ENCODE peak calls at places on chromosome 4, in five cellular contexts. O is upper lobe of right lung, H is colonic mucosa, Y is heart left ventricle, Z is GM12878. F is an unnamed sample.

GRCh38 chr4:186845137-186845842 is 121.6 kb upstream of the FAT1 start:
- DNase-seq in O (no peak), H (peak; percentile 46), Y (peak; percentile 11), Z (no peak), F (no peak)

GRCh38 chr4:176988226-176988625 is 195.5 kb upstream of the VEGFC start:
- DNase-seq in O (no peak), H (no peak), Y (no peak), Z (no peak), F (no peak)

GRCh38 chr4:10509733-10510132 is 52.5 kb upstream of the ZNF518B start:
- DNase-seq in O (no peak), H (no peak), Y (no peak), Z (no peak), F (no peak)

GRCh38 chr4:142128529-142128928 is 492.1 kb downstream of the IL15 start:
- DNase-seq in O (no peak), H (no peak), Y (peak; percentile 25), Z (no peak), F (no peak)

GRCh38 chr4:187541666-187542065 is 453.9 kb upstream of the ZFP42 start:
- DNase-seq in O (no peak), H (no peak), Y (no peak), Z (no peak), F (no peak)

GRCh38 chr4:89906787-89907521 is 12.3 kb downstream of the MMRN1 start:
- DNase-seq in O (no peak), H (no peak), Y (no peak), Z (no peak), F (no peak)

GRCh38 chr4:182975806-182976205 is 58.6 kb upstream of the DCTD start:
- DNase-seq in O (no peak), H (no peak), Y (no peak), Z (peak; percentile 57), F (peak; percentile 66)

GRCh38 chr4:61540944-61541343 is 340.8 kb downstream of the ADGRL3 start:
- DNase-seq in O (no peak), H (peak; percentile 83), Y (no peak), Z (no peak), F (no peak)

GRCh38 chr4:164423819-164424218 is 330.1 kb upstream of the SMIM31 start:
- DNase-seq in O (no peak), H (no peak), Y (no peak), Z (no peak), F (no peak)

GRCh38 chr4:168569066-168569908 is 72.4 kb downstream of the PALLD start:
- DNase-seq in O (no peak), H (peak; percentile 57), Y (peak; percentile 41), Z (no peak), F (no peak)

GRCh38 chr4:183658362-183659028 is 490 bp downstream of the RWDD4 start:
- DNase-seq in O (peak; percentile 74), H (peak; percentile 33), Y (peak; percentile 8), Z (no peak), F (peak; percentile 27)

GRCh38 chr4:97016186-97016945 is 1126.9 kb downstream of the STPG2 start:
- DNase-seq in O (no peak), H (no peak), Y (no peak), Z (no peak), F (no peak)

GRCh38 chr4:150588341-150588740 is 6.4 kb downstream of the MAB21L2 start:
- DNase-seq in O (no peak), H (no peak), Y (no peak), Z (no peak), F (no peak)

GRCh38 chr4:173018446-173018845 is 150.2 kb upstream of the GALNT7 start:
- DNase-seq in O (no peak), H (no peak), Y (no peak), Z (no peak), F (no peak)

GRCh38 chr4:173025131-173025530 is 143.5 kb upstream of the GALNT7 start:
- DNase-seq in O (no peak), H (peak; percentile 71), Y (peak; percentile 57), Z (peak; percentile 16), F (peak; percentile 77)

GRCh38 chr4:173024203-173024602 is 144.4 kb upstream of the GALNT7 start:
- DNase-seq in O (no peak), H (no peak), Y (no peak), Z (no peak), F (no peak)
- H3K4me3 ChIP-seq in O (no peak overlapping the region), H (no peak overlapping the region), Y (no peak overlapping the region), Z (no peak overlapping the region), F (no peak overlapping the region)

GRCh38 chr4:156293657-156294297 is 340.1 kb upstream of the CTSO start:
- DNase-seq in O (no peak), H (no peak), Y (no peak), Z (no peak), F (no peak)

GRCh38 chr4:156295676-156296075 is 342.0 kb upstream of the CTSO start:
- DNase-seq in O (no peak), H (no peak), Y (no peak), Z (no peak), F (no peak)

GRCh38 chr4:156298230-156298629 is 344.6 kb upstream of the CTSO start:
- DNase-seq in O (no peak), H (no peak), Y (peak; percentile 10), Z (no peak), F (no peak)

GRCh38 chr4:156291317-156291716 is 337.7 kb upstream of the CTSO start:
- DNase-seq in O (no peak), H (no peak), Y (no peak), Z (no peak), F (no peak)

DNA sequence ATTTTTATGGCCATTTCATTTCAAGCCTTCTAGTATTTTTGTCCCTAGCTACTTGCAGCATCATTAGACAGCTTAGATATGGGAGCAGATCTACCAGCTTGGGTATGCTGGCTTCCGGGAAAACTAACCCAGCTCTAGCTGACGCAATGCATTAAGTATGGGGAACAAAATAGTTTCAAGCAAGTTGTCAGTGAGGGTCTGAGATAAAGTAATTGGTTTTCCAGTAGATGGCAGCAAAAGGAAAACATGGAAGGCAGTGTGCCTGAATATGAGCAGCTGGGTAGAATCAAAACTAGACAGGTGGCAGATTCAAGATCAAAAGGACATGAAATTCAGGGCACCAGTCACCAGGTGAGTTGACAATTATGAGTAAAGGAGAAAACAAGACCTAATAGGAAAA is 340.9 kb upstream of the CTSO start:
- DNase-seq in O (no peak), H (no peak), Y (no peak), Z (no peak), F (peak; percentile 28)
- TF ChIP-seq CTCF in O (peak; percentile 28), H (no peak), Y (peak; percentile 28), Z (no peak), F (no peak)

GRCh38 chr4:129355031-129355430 is 259.1 kb downstream of the C4orf33 start:
- DNase-seq in O (no peak), H (no peak), Y (no peak), Z (no peak), F (no peak)

GRCh38 chr4:129353490-129353889 is 257.5 kb downstream of the C4orf33 start:
- DNase-seq in O (no peak), H (no peak), Y (no peak), Z (no peak), F (peak; percentile 8)

GRCh38 chr4:129358571-129358970 is 262.6 kb downstream of the C4orf33 start:
- DNase-seq in O (no peak), H (no peak), Y (no peak), Z (no peak), F (no peak)

GRCh38 chr4:129352480-129352879 is 256.5 kb downstream of the C4orf33 start:
- DNase-seq in O (no peak), H (no peak), Y (no peak), Z (no peak), F (no peak)

GRCh38 chr4:129355529-129355928 is 259.6 kb downstream of the C4orf33 start:
- DNase-seq in O (no peak), H (no peak), Y (no peak), Z (no peak), F (no peak)
- H3K4me3 ChIP-seq in O (no peak overlapping the region), H (no peak overlapping the region), Y (no peak overlapping the region), Z (no peak overlapping the region), F (no peak overlapping the region)

GRCh38 chr4:48986654-48987164 is 634 bp downstream of the CWH43 start:
- DNase-seq in O (no peak), H (peak; percentile 67), Y (no peak), Z (no peak), F (no peak)
- TF ChIP-seq CTCF in O (no peak), H (no peak), Y (no peak), Z (no peak), F (no peak)

GRCh38 chr4:17336069-17336468 is 175.8 kb downstream of the QDPR start:
- DNase-seq in O (no peak), H (no peak), Y (no peak), Z (no peak), F (no peak)
- H3K4me3 ChIP-seq in O (no peak overlapping the region), H (no peak overlapping the region), Y (no peak overlapping the region), Z (no peak overlapping the region), F (no peak overlapping the region)

GRCh38 chr4:73434311-73434710 is 1.7 kb upstream of the AFP start:
- DNase-seq in O (no peak), H (no peak), Y (no peak), Z (no peak), F (no peak)
- TF ChIP-seq CTCF in O (peak; percentile 47), H (peak; percentile 34), Y (peak; percentile 36), Z (peak; percentile 55), F (peak; percentile 42)

DNA sequence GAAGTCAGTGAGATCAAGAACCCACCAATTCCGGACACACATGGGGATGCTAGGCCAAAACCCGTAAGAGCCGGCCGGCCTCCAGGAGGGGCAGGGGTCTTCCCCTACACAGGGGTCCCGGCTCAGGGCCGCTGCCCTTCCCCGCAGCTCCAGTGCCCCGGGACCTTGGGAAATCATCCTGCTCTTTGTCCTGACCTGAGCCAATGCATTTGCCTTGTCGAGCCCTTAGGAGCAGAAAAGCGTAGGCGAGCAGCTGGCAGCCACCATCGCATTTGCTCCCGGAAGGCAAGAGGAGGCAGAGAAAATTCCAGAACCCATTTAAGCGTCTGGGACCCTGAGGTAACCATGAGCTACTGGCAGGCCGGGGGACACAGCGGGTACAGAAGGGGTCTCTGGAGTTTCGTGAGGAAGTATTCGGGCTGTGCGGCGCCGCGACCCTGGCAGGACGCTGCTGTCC is 7.4 kb upstream of the TNIP2 start:
- DNase-seq in O (no peak), H (no peak), Y (peak; percentile 42), Z (no peak), F (no peak)
- H3K4me3 ChIP-seq in O (peak overlapping the region; percentile 44), H (peak overlapping the region; percentile 21), Y (peak overlapping the region; percentile 6), Z (peak overlapping the region; percentile 64), F (peak overlapping the region; percentile 55)

GRCh38 chr4:172547724-172548123 is 620.9 kb upstream of the GALNT7 start:
- DNase-seq in O (no peak), H (no peak), Y (no peak), Z (no peak), F (no peak)

GRCh38 chr4:172546782-172547181 is 621.8 kb upstream of the GALNT7 start:
- DNase-seq in O (no peak), H (no peak), Y (no peak), Z (peak; percentile 8), F (peak; percentile 52)

GRCh38 chr4:172543249-172543648 is 625.4 kb upstream of the GALNT7 start:
- DNase-seq in O (no peak), H (no peak), Y (no peak), Z (no peak), F (no peak)
- TF ChIP-seq CTCF in O (no peak), H (no peak), Y (no peak), Z (no peak), F (peak; percentile 8)